ENCODE peak calls at places on chromosomes 12 and 14, in six cellular contexts. S, W, L, D, Z and C are unnamed samples. For H3K4me1, the result is how much of the 10 kb centered on the place peaks cover.

GRCh38 chr14:69839017-69839416 is 40.2 kb upstream of the SMOC1 start:
- DNase-seq in S (no peak), W (no peak), L (no peak), D (no peak), Z (no peak), C (no peak)

GRCh38 chr14:55160989-55161388 is 30.4 kb downstream of the DLGAP5 start:
- DNase-seq in S (no peak), W (no peak), L (no peak), D (no peak), Z (peak), C (no peak)

GRCh38 chr12:102474438-102475064 is 5.8 kb downstream of the IGF1 start:
- DNase-seq in S (peak), W (no peak), L (peak), D (no peak), Z (peak), C (no peak)

GRCh38 chr12:3398196-3398789 is 92.7 kb upstream of the PRMT8 start:
- DNase-seq in S (peak), W (no peak), L (no peak), D (no peak), Z (no peak), C (no peak)

GRCh38 chr12:6211421-6211869 is 11.2 kb downstream of the CD9 start:
- DNase-seq in S (no peak), W (peak), L (peak), D (no peak), Z (peak), C (no peak)

GRCh38 chr12:4169959-4170358 is 103.6 kb upstream of the CCND2 start:
- DNase-seq in S (no peak), W (no peak), L (no peak), D (no peak), Z (no peak), C (no peak)

GRCh38 chr12:16238661-16239060 is 38.8 kb downstream of the SLC15A5 start:
- DNase-seq in S (no peak), W (no peak), L (no peak), D (no peak), Z (no peak), C (peak)

GRCh38 chr14:34086358-34086757 is 135.5 kb upstream of the EGLN3 start:
- DNase-seq in S (no peak), W (no peak), L (no peak), D (no peak), Z (no peak), C (no peak)

GRCh38 chr14:77139540-77140342 is 1.9 kb downstream of the ZDHHC22 start:
- DNase-seq in S (no peak), W (no peak), L (no peak), D (no peak), Z (peak), C (peak)

GRCh38 chr14:94640721-94641631 is 28.8 kb downstream of the SERPINA3 start:
- DNase-seq in S (no peak), W (no peak), L (no peak), D (no peak), Z (peak), C (no peak)

GRCh38 chr14:91400696-91401095 is 16.9 kb downstream of the CCDC88C start:
- DNase-seq in S (no peak), W (no peak), L (no peak), D (no peak), Z (no peak), C (no peak)

GRCh38 chr14:44995196-44995595 is 33.2 kb downstream of the TOGARAM1 start:
- DNase-seq in S (no peak), W (no peak), L (no peak), D (no peak), Z (no peak), C (no peak)

GRCh38 chr14:88264116-88264515 is 59.0 kb downstream of the KCNK10 start:
- DNase-seq in S (no peak), W (no peak), L (no peak), D (no peak), Z (no peak), C (no peak)

GRCh38 chr14:54148251-54148650 is 191.6 kb upstream of the BMP4 start:
- DNase-seq in S (no peak), W (no peak), L (no peak), D (no peak), Z (no peak), C (no peak)

GRCh38 chr14:72928872-72929271 is 2.6 kb downstream of the DCAF4 start:
- DNase-seq in S (no peak), W (no peak), L (no peak), D (no peak), Z (no peak), C (peak)

GRCh38 chr14:54840798-54841197 is 61.8 kb downstream of the GCH1 start:
- DNase-seq in S (no peak), W (no peak), L (no peak), D (no peak), Z (no peak), C (no peak)

GRCh38 chr12:31732926-31733548 is 4.2 kb upstream of the AMN1 start:
- DNase-seq in S (no peak), W (no peak), L (peak), D (no peak), Z (peak), C (no peak)

GRCh38 chr12:72017054-72017651 is 78.5 kb downstream of the TPH2 start:
- DNase-seq in S (peak), W (peak), L (peak), D (peak), Z (peak), C (peak)

GRCh38 chr14:71694888-71695505 is 237.2 kb upstream of the RGS6 start:
- DNase-seq in S (no peak), W (no peak), L (no peak), D (no peak), Z (no peak), C (no peak)

GRCh38 chr14:38108681-38109080 is 99.0 kb upstream of the SSTR1 start:
- DNase-seq in S (no peak), W (no peak), L (no peak), D (no peak), Z (no peak), C (no peak)

DNA sequence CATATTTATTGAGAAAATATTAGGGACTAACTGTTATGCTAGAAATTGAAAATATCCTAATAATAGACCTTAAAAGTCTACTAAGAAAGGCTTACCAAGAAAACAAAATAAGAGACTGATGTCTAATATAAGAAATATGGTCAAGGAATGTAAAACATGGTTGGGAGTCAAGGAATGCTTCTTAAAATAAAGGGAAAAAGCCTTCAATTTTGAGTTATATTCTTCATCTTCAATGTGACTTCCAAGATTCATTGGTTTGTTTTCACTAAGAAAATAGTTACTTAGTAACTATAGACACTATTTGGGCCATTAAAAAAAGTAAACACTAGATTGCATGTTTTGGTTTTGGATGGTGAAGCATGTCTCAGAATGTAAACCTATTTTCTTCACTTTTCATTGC is 88.1 kb upstream of the ETV6 start:
- DNase-seq in S (no peak), W (no peak), L (no peak), D (no peak), Z (no peak), C (no peak)
- H3K27ac ChIP-seq in S (no peak), W (no peak), L (no peak), D (no peak), Z (no peak), C (peak)

DNA sequence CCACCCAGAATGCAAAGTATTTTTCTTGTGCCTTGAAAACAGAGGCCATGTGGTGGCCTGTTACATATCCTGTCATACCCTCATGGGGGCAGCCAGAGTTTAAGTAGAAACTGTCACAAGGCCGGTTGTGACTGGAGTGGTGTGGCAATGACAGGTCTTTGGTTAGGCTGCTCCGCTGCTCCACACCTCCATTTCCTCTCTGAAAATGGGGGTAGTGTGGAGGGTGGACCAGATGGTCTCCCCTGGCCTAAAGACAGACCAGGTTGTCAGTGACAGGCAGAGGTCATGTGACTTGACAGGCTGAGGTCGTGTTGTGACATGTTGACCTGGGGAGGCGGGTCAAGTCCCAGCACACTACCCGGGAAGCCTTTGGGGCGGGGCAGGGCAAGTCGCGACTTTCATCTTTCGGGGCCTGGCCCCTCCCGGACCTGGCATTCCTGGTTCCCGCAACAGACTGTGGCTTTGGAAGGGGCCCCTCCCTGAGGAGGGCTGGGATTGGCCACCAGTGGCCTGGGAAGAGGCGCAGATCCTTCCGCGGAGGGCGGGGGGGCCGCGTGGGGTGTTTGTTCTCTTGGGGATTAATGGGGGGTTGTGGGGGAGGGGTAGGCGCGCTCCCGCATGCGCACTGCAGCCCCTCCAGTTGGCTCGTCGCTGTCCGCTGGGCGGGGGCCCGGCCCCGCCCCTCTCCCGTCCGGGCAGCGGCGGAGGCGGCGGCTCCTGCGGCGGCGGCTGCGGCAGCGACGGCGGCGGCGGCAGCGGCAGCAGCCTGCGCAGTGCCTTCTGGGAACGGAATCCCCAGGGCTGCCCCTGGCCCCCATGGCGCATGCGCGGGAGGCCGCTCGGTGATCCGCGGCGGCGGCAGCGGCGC is at the start of gene MBD6:
- DNase-seq in S (peak), W (peak), L (no peak), D (peak), Z (peak), C (peak)
- H3K4me1 ChIP-seq in S (half or more), W (under half), L (half or more), D (half or more), Z (under half), C (half or more)

GRCh38 chr14:81474156-81474492 is 59.5 kb downstream of the SEL1L start:
- DNase-seq in S (no peak), W (no peak), L (no peak), D (no peak), Z (no peak), C (no peak)
- H3K27ac ChIP-seq in S (no peak), W (no peak), L (no peak), D (no peak), Z (no peak), C (no peak)

GRCh38 chr12:14954269-14954668 is 7.1 kb downstream of the ARHGDIB start:
- DNase-seq in S (no peak), W (no peak), L (no peak), D (no peak), Z (no peak), C (no peak)

GRCh38 chr12:14955876-14956811 is 5.3 kb downstream of the ARHGDIB start:
- DNase-seq in S (no peak), W (no peak), L (no peak), D (no peak), Z (no peak), C (no peak)

GRCh38 chr12:14952295-14952995 is 9.0 kb downstream of the ARHGDIB start:
- DNase-seq in S (peak), W (no peak), L (peak), D (no peak), Z (peak), C (no peak)

GRCh38 chr12:14950982-14951746 is 10.2 kb downstream of the ARHGDIB start:
- DNase-seq in S (no peak), W (no peak), L (no peak), D (no peak), Z (peak), C (no peak)

GRCh38 chr12:14953752-14954151 is 7.6 kb downstream of the ARHGDIB start:
- DNase-seq in S (no peak), W (no peak), L (no peak), D (no peak), Z (no peak), C (no peak)
- H3K4me1 ChIP-seq in S (half or more), W (under half), L (under half), D (under half), Z (under half), C (under half)

GRCh38 chr14:39370415-39370814 is 61.8 kb downstream of the FBXO33 start:
- DNase-seq in S (no peak), W (no peak), L (no peak), D (no peak), Z (no peak), C (no peak)

GRCh38 chr14:39367387-39367751 is 64.9 kb downstream of the FBXO33 start:
- DNase-seq in S (no peak), W (no peak), L (no peak), D (no peak), Z (no peak), C (no peak)

GRCh38 chr14:39366460-39367386 is 65.5 kb downstream of the FBXO33 start:
- DNase-seq in S (no peak), W (no peak), L (no peak), D (no peak), Z (no peak), C (no peak)

GRCh38 chr14:39369029-39369428 is 63.2 kb downstream of the FBXO33 start:
- DNase-seq in S (no peak), W (no peak), L (no peak), D (no peak), Z (no peak), C (no peak)

DNA sequence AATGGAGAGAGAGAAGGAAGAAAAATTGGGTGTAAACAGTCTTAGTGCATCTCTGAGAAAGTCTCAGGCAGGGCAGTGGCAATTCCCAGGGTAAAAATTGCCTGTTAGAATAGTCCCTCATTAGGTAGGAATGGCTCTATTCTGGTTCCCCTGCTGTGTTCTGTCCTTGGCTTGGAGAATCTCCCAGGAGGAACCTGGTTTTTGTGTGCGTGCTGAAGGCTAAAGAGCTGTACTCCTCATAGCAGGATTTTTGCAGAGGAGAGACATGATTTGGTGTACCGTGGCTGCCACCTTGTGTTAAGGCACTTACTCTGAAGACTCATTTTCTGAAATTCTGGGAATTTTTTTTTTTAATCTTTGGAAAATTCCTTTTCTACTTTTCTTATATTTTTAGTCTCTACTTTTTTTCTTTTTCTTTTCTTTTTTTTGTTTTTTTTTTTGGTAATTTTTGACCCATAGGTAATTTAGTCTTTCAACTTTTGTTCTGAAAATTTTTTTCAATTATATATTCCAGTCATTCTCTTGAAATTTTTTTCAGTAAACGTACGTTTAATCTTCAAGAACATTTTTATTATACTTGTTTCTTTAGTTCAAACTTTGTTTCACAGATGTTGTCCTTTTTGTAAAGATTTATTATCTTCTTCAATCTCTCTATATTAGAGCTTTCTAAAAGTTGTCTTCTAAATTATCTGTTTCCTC is 63.8 kb downstream of the FBXO33 start:
- DNase-seq in S (peak), W (peak), L (peak), D (peak), Z (peak), C (peak)
- H3K27ac ChIP-seq in S (no peak), W (no peak), L (no peak), D (no peak), Z (no peak), C (no peak)

DNA sequence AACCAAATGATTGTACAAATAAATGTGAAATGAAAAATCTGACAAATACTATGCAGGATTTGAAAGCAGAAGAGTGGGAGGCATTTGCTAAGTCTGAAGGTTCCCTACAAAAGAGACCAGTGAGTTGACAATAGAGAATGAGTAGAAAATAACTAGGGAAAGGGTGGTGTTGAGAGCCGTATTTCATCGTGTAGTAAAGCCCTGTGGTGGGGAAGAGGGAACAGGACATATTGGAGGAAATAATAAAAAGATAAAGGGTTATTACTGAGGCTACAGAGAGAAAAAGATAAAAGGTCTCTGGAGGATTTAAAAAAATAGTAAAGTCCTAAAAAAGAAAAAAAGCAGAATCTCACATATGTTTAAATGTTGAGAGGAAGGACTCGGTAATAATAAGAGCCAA is 268.8 kb downstream of the DUSP6 start:
- DNase-seq in S (no peak), W (no peak), L (no peak), D (no peak), Z (no peak), C (no peak)
- H3K4me1 ChIP-seq in S (under half), W (under half), L (under half), D (under half), Z (under half), C (under half)

GRCh38 chr12:45879363-45879895 is 110.9 kb downstream of the SCAF11 start:
- DNase-seq in S (no peak), W (no peak), L (peak), D (no peak), Z (no peak), C (no peak)
- H3K27ac ChIP-seq in S (no peak), W (no peak), L (peak), D (no peak), Z (peak), C (no peak)